ENCODE peak calls at places on chromosomes 13 and 19, in nine cellular contexts. L, S, N, F, V, R, I, C and T are unnamed samples.

GRCh38 chr13:105428816-105429215 is 1106.6 kb downstream of the EFNB2 start:
- DNase-seq in L (peak), S (no peak), N (no peak), F (no peak), V (no peak), R (no peak), I (no peak), C (no peak), T (no peak)

GRCh38 chr13:101875091-101875490 is 422.6 kb downstream of the ITGBL1 start:
- DNase-seq in L (no peak), S (no peak), N (no peak), F (no peak), V (no peak), R (no peak), I (no peak), C (no peak), T (no peak)

GRCh38 chr13:51834581-51835158 is 10.3 kb downstream of the TMEM272 start:
- DNase-seq in L (no peak), S (no peak), N (no peak), F (no peak), V (no peak), R (no peak), I (no peak), C (no peak), T (no peak)

GRCh38 chr19:28437390-28438346 is 775.3 kb downstream of the UQCRFS1 start:
- DNase-seq in L (no peak), S (no peak), N (peak), F (no peak), V (no peak), R (no peak), I (no peak), C (no peak), T (no peak)

GRCh38 chr19:32687681-32688080 is 3.9 kb upstream of the NUDT19 start:
- DNase-seq in L (no peak), S (no peak), N (no peak), F (no peak), V (no peak), R (no peak), I (no peak), C (no peak), T (no peak)

GRCh38 chr13:46615888-46616531 is 63.0 kb downstream of the LRCH1 start:
- DNase-seq in L (peak), S (no peak), N (no peak), F (no peak), V (peak), R (no peak), I (no peak), C (no peak), T (no peak)

GRCh38 chr19:6333439-6333838 is at the start of gene ACER1:
- DNase-seq in L (no peak), S (no peak), N (no peak), F (no peak), V (no peak), R (no peak), I (no peak), C (no peak), T (peak)

GRCh38 chr13:114248011-114248410 is 13.3 kb downstream of the CDC16 start:
- DNase-seq in L (peak), S (no peak), N (no peak), F (no peak), V (no peak), R (no peak), I (no peak), C (no peak), T (no peak)

GRCh38 chr19:58349590-58349989 is 3.7 kb downstream of the A1BG start:
- DNase-seq in L (no peak), S (no peak), N (no peak), F (no peak), V (no peak), R (no peak), I (no peak), C (no peak), T (no peak)

GRCh38 chr19:28454083-28454482 is 758.9 kb downstream of the UQCRFS1 start:
- DNase-seq in L (no peak), S (no peak), N (no peak), F (no peak), V (no peak), R (no peak), I (no peak), C (no peak), T (no peak)

GRCh38 chr19:4501005-4501591 is 17.2 kb downstream of the PLIN4 start:
- DNase-seq in L (no peak), S (no peak), N (no peak), F (no peak), V (no peak), R (no peak), I (no peak), C (no peak), T (no peak)

GRCh38 chr19:46015080-46015960 is 7.5 kb downstream of the PGLYRP1 start:
- DNase-seq in L (no peak), S (no peak), N (peak), F (peak), V (peak), R (peak), I (peak), C (no peak), T (peak)

GRCh38 chr13:20354722-20355121 is 122.6 kb upstream of the GJB6 start:
- DNase-seq in L (no peak), S (no peak), N (no peak), F (no peak), V (no peak), R (no peak), I (no peak), C (no peak), T (no peak)

GRCh38 chr19:44499559-44499958 is 763 bp downstream of the ZNF180 start:
- DNase-seq in L (no peak), S (no peak), N (no peak), F (no peak), V (no peak), R (no peak), I (no peak), C (no peak), T (no peak)

GRCh38 chr19:38899447-38900219 is at the start of the genes NFKBIB and SIRT2:
- DNase-seq in L (peak), S (peak), N (peak), F (peak), V (peak), R (peak), I (peak), C (peak), T (peak)

GRCh38 chr19:38901683-38902082 is 1.9 kb downstream of the NFKBIB start:
- DNase-seq in L (no peak), S (no peak), N (no peak), F (no peak), V (no peak), R (no peak), I (no peak), C (no peak), T (no peak)

GRCh38 chr19:38898788-38899446 is 501 bp downstream of the SIRT2 start:
- DNase-seq in L (peak), S (no peak), N (peak), F (no peak), V (peak), R (no peak), I (peak), C (no peak), T (peak)

GRCh38 chr19:38900220-38900629 is 456 bp downstream of the NFKBIB start:
- DNase-seq in L (no peak), S (no peak), N (no peak), F (no peak), V (no peak), R (no peak), I (peak), C (no peak), T (no peak)

DNA sequence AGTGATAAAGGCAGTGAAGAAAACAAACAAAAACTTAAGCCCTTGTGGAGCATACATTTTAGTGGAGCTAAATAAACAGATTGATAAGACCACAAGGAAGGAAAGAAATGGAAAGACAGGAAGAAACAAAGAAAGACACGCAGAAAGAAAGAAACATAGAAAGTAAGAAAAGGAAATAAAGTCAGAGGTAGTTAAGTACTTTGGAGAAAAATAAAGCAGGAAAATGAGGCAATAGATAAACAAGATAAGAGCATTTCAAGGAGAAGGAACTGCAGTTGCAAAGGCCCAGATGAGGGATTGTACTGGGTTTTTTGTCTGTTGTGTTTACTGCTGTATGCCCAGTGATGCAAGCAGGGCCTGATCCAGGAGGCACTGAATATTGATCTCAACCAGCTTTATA is 1.0 kb downstream of the NFKBIB start:
- DNase-seq in L (no peak), S (no peak), N (no peak), F (no peak), V (no peak), R (no peak), I (no peak), C (no peak), T (no peak)
- TF ChIP-seq POLR2A in L (no peak), S (no peak), N (no peak), F (no peak), V (no peak), R (no peak), I (no peak), C (no peak), T (no peak)

DNA sequence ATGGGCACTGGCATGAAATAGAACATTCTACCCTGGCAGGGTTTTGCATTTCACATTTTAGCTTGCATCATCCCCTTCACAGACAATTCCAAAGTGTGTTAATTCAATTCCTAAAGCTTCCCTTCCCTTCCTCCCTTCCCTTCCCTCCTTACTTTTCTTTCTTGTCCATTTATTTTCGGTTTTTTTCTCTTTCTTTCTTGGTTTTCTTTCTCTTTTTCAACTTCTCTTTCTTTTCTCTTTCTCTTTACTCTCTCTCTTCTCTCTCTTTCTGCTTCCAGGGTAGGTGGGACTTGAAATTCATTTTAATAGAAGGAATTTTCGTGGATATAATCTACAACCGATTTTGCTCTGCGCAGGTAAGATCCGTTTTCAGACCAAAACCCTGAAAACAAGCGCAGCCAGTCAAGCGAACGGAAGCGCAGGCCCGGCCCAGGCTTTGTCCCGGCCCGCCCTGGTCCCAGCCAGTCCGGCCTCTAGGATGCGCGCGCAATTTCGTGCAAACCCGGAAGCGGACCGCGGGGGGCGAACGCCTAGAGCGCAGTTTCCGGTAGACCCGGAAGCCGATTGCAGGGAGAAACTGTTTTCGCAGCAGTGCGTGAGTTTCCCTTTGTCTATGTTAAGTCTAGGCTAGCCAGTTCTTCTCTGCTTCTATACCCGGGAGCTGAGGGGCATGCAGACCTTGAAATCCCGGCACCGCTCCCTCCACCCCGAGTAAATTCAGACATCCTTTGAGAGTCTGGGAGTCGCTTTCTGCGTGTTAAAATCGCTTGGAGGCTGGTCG is at the start of gene ZNF528:
- DNase-seq in L (peak), S (peak), N (peak), F (peak), V (peak), R (peak), I (peak), C (peak), T (peak)
- H3K4me3 ChIP-seq in L (peak), S (peak), N (peak), F (peak), V (peak), R (peak), I (no peak), C (peak), T (peak)

GRCh38 chr13:88464851-88465250 is 793.7 kb downstream of the SLITRK5 start:
- DNase-seq in L (no peak), S (no peak), N (no peak), F (no peak), V (no peak), R (no peak), I (no peak), C (no peak), T (no peak)
- TF ChIP-seq CTCF in L (no peak), S (no peak), N (no peak), F (no peak), V (no peak), R (no peak), I (no peak), C (no peak), T (no peak)

DNA sequence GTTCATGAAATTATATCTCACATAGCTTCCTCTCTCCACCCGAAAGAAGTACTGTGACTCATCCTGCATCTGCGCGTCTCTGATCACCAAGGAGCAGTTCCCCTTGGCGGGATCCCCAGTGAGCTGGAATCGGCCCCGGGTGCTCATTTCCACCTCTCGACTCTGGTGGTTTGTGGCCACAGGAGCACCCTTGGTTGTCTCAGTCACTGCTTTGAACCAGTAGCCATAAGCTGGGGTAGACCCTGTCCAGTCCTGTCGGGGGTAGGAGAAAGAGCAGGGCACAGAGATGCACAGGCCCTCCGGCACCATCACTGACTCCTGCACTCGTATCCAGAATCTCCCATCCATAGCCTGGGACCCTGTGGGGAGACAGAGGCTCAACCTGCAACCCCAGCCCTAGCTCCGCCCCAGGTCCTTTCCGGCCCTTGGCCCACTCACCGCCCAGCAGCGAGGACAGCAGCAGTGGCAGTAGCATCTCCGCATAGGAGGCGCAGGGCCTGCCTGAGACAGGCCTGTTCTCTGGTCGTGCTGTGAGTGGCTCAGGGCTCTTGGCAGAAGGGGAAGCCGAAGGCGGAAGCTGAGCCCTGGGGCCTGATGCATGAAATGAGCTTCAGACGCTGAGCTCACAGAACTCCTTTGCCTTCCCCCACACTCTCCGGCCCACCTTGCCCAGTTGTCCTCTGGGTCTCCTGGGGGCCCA is at the start of gene SIGLEC10:
- DNase-seq in L (no peak), S (peak), N (peak), F (peak), V (no peak), R (peak), I (no peak), C (no peak), T (peak)
- TF ChIP-seq POLR2A in L (no peak), S (no peak), N (peak), F (no peak), V (no peak), R (peak), I (no peak), C (no peak), T (no peak)